ENCODE peak calls at places on chromosomes 2 and 18, in eight cellular contexts. M, O, H, E, Y, D, I and Q are unnamed samples.

GRCh38 chr18:48861181-48861715 is 89.5 kb downstream of the SMAD7 start:
- DNase-seq in O (no peak), H (peak; percentile 49), Y (no peak), M (no peak), I (no peak), D (no peak), E (no peak), Q (no peak)

GRCh38 chr2:191385416-191386160 is 140.4 kb downstream of the MYO1B start:
- DNase-seq in H (no peak), Y (peak; percentile 60), O (no peak), I (no peak), M (no peak), E (peak; percentile 47), D (no peak), Q (no peak)

GRCh38 chr2:16386431-16386830 is 279.2 kb downstream of the CYRIA start:
- DNase-seq in H (no peak), D (no peak), O (no peak), M (no peak), Y (no peak), I (no peak), E (no peak), Q (no peak)

GRCh38 chr2:88735853-88736252 is 44.4 kb downstream of the RPIA start:
- DNase-seq in I (peak; percentile 16), H (no peak), O (no peak), Y (peak; percentile 38), E (no peak), M (no peak), D (peak; percentile 69), Q (no peak)

GRCh38 chr2:71832388-71832787 is 315.3 kb downstream of the CYP26B1 start:
- DNase-seq in Y (no peak), E (no peak), M (no peak), I (no peak), H (no peak), O (no peak), D (no peak), Q (no peak)

GRCh38 chr2:134453973-134454372 is 200.1 kb downstream of the MGAT5 start:
- DNase-seq in O (peak; percentile 71), H (no peak), Y (no peak), I (no peak), D (no peak), E (peak; percentile 25), M (no peak), Q (no peak)

GRCh38 chr2:241015439-241015838 is 17.0 kb downstream of the SNED1 start:
- DNase-seq in E (no peak), I (no peak), M (no peak), O (no peak), D (no peak), Y (no peak), H (no peak), Q (no peak)

GRCh38 chr2:147033046-147033445 is 811.8 kb upstream of the ACVR2A start:
- DNase-seq in M (peak; percentile 33), D (no peak), H (no peak), Y (peak; percentile 25), I (no peak), O (no peak), E (no peak), Q (no peak)

GRCh38 chr2:238080518-238080917 is 19.6 kb upstream of the ESPNL start:
- DNase-seq in H (no peak), O (no peak), E (no peak), I (no peak), D (no peak), Y (no peak), M (no peak), Q (no peak)

GRCh38 chr2:64488050-64488974 is 34.4 kb downstream of the LGALSL start:
- DNase-seq in Y (peak; percentile 44), O (peak; percentile 72), I (peak; percentile 78), M (peak; percentile 4), H (peak; percentile 89), D (peak; percentile 38), E (peak; percentile 57), Q (no peak)

GRCh38 chr18:34867520-34867919 is 157.4 kb downstream of the DTNA start:
- DNase-seq in O (peak; percentile 65), H (peak; percentile 76), D (peak; percentile 28), Y (no peak), E (no peak), M (no peak), I (no peak), Q (no peak)

GRCh38 chr18:76256897-76257500 is 238.0 kb downstream of the ZNF516 start:
- DNase-seq in M (peak; percentile 49), Y (peak; percentile 65), D (no peak), H (peak; percentile 71), O (peak; percentile 61), E (no peak), I (no peak), Q (no peak)

GRCh38 chr2:105294844-105295481 is 34.6 kb downstream of the TGFBRAP1 start:
- DNase-seq in H (peak; percentile 90), D (no peak), I (no peak), Y (peak; percentile 50), M (peak; percentile 60), E (peak; percentile 74), O (peak; percentile 91), Q (no peak)

GRCh38 chr18:53946561-53946960 is 277.9 kb downstream of the MBD2 start:
- DNase-seq in M (peak; percentile 25), I (no peak), D (no peak), E (no peak), H (no peak), Y (peak; percentile 40), O (no peak), Q (no peak)

GRCh38 chr18:80253871-80254492 is 6.7 kb upstream of the PARD6G start:
- DNase-seq in D (no peak), O (no peak), H (no peak), M (no peak), Y (no peak), I (no peak), E (no peak), Q (no peak)

GRCh38 chr2:28095622-28096021 is 205.1 kb downstream of the BABAM2 start:
- DNase-seq in I (no peak), H (no peak), E (no peak), O (no peak), M (no peak), D (no peak), Y (no peak), Q (no peak)

GRCh38 chr18:13381907-13382682 is 163.5 kb downstream of the LDLRAD4 start:
- DNase-seq in H (no peak), I (peak; percentile 66), M (peak; percentile 71), Y (peak; percentile 12), O (no peak), D (peak; percentile 43), E (no peak), Q (peak; percentile 46)

GRCh38 chr2:170744248-170745002 is 25.8 kb upstream of the ERICH2 start:
- DNase-seq in Y (peak; percentile 34), D (peak; percentile 12), E (no peak), O (no peak), I (no peak), H (no peak), M (no peak), Q (no peak)

GRCh38 chr2:170742000-170742399 is 26.9 kb downstream of the SP5 start:
- DNase-seq in H (no peak), E (no peak), O (no peak), D (no peak), I (no peak), M (no peak), Y (no peak), Q (no peak)

GRCh38 chr2:170745263-170745662 is 24.9 kb upstream of the ERICH2 start:
- DNase-seq in I (no peak), E (no peak), H (no peak), Y (no peak), O (no peak), M (no peak), D (no peak), Q (no peak)

GRCh38 chr2:170742896-170743529 is 27.2 kb upstream of the ERICH2 start:
- DNase-seq in O (no peak), H (no peak), I (no peak), E (no peak), D (no peak), M (peak; percentile 49), Y (no peak), Q (no peak)

GRCh38 chr2:170743530-170744239 is 26.5 kb upstream of the ERICH2 start:
- DNase-seq in O (no peak), I (no peak), E (no peak), H (no peak), Y (no peak), M (no peak), D (no peak), Q (no peak)
- H3K4me3 ChIP-seq in O (no peak overlapping the region), I (no peak overlapping the region), E (no peak overlapping the region), H (no peak overlapping the region), Y (no peak overlapping the region), M (no peak overlapping the region), D (no peak overlapping the region), Q (no peak overlapping the region)

GRCh38 chr2:121135168-121135853 is 149.7 kb downstream of the TFCP2L1 start:
- DNase-seq in Y (no peak), I (no peak), H (no peak), E (no peak), M (no peak), D (no peak), O (no peak), Q (no peak)
- H3K27me3 ChIP-seq in Y (no peaks in the 10 kb centered on the region), I (no peaks in the 10 kb centered on the region), H (no peaks in the 10 kb centered on the region), E (peaks cover 10% of the 10 kb centered on the region), M (peaks cover 8% of the 10 kb centered on the region), D (no peaks in the 10 kb centered on the region), O (no peaks in the 10 kb centered on the region), Q (no peaks in the 10 kb centered on the region)

GRCh38 chr2:174333017-174333501 is 1.7 kb upstream of the SP9 start:
- DNase-seq in H (no peak), D (no peak), M (no peak), O (no peak), I (no peak), E (no peak), Y (no peak), Q (no peak)
- H3K4me3 ChIP-seq in H (peak overlapping the region; percentile 49), D (no peak overlapping the region), M (no peak overlapping the region), O (no peak overlapping the region), I (no peak overlapping the region), E (peak overlapping the region; percentile 12), Y (no peak overlapping the region), Q (no peak overlapping the region)

DNA sequence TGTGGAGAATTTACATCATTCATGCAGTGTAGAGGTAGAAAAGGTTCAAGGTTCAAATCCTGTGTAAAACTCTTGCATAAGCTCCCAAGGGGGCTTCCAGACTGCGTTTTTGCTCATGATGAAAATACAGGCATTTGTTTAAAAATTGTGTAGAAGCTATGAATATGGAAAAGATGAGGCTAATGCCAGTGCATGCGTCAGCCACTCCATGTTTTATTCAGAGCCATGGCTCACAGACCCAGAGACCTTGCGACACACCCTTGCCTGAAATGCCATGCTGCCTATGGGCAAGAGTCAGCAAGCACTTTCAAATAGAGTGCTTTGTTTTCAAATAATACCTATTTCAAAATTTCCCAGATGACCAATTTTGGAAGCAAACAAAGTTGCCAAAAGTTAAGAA is 262.3 kb downstream of the TRIB2 start:
- DNase-seq in D (no peak), M (no peak), I (no peak), E (no peak), Y (peak; percentile 86), O (no peak), H (no peak), Q (no peak)
- H3K27me3 ChIP-seq in D (no peaks in the 10 kb centered on the region), M (no peaks in the 10 kb centered on the region), I (no peaks in the 10 kb centered on the region), E (no peaks in the 10 kb centered on the region), Y (no peaks in the 10 kb centered on the region), O (no peaks in the 10 kb centered on the region), H (no peaks in the 10 kb centered on the region), Q (no peaks in the 10 kb centered on the region)

DNA sequence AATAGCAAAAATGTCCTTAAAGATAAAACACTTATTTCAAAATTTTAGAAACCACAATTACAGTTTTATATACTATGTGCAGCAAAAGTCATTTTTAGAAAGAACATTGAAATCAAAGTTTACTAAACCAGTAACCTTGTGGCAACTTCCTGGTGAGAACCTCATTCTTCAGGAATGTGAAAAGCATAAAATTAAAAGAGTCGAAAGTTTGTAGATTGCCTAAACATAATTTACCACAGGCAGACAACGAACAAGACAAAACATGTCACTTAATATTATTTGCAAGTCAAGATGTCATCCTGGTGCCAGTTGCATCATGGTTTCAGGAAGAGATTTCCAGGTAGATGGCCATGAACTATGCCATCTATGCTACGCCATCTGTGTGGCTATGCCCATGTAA is 108.3 kb upstream of the NRP2 start:
- DNase-seq in O (no peak), Y (peak; percentile 92), M (peak; percentile 1), H (no peak), E (no peak), I (no peak), D (no peak), Q (no peak)
- H3K4me3 ChIP-seq in O (no peak overlapping the region), Y (no peak overlapping the region), M (no peak overlapping the region), H (no peak overlapping the region), E (no peak overlapping the region), I (no peak overlapping the region), D (no peak overlapping the region), Q (no peak overlapping the region)